ENCODE peak calls at places on chromosomes 5 and 9, in four cellular contexts. V is H9, S is IMR-90, R is H1. M is an unnamed sample.

GRCh38 chr5:176744584-176744965 is 65.8 kb upstream of the UNC5A start:
- DNase-seq in V (peak), S (no peak), R (no peak), M (peak)

GRCh38 chr5:159928122-159928960 is 12.1 kb downstream of the ADRA1B start:
- DNase-seq in S (peak), R (no peak), V (no peak), M (no peak)

GRCh38 chr5:135353952-135354721 is 44.9 kb downstream of the MACROH2A1 start:
- DNase-seq in V (no peak), S (peak), R (no peak), M (no peak)

GRCh38 chr9:98972641-98973545 is 29.2 kb downstream of the COL15A1 start:
- DNase-seq in S (no peak), R (no peak), V (no peak), M (no peak)

GRCh38 chr9:15144567-15145174 is 162.3 kb downstream of the TTC39B start:
- DNase-seq in S (no peak), V (no peak), R (no peak), M (no peak)

GRCh38 chr9:14715102-14715501 is 7.4 kb downstream of the CER1 start:
- DNase-seq in R (no peak), V (no peak), S (no peak), M (peak)

GRCh38 chr5:151284392-151284967 is 19.1 kb downstream of the SLC36A3 start:
- DNase-seq in V (peak), S (no peak), R (peak), M (peak)

GRCh38 chr9:114894801-114895433 is 35.5 kb downstream of the TNFSF8 start:
- DNase-seq in V (peak), S (peak), R (no peak), M (peak)

GRCh38 chr5:137051165-137051564 is 448.0 kb downstream of the SPOCK1 start:
- DNase-seq in V (no peak), S (peak), R (no peak), M (peak)

GRCh38 chr9:104992696-104993095 is 64.7 kb upstream of the ABCA1 start:
- DNase-seq in S (peak), V (no peak), R (no peak), M (peak)

GRCh38 chr5:179232091-179232490 is 113.2 kb downstream of the ADAMTS2 start:
- DNase-seq in V (peak), R (no peak), S (no peak), M (no peak)

GRCh38 chr9:89923961-89924504 is 319.2 kb downstream of the GADD45G start:
- DNase-seq in R (no peak), V (no peak), S (no peak), M (peak)

GRCh38 chr9:17005085-17005484 is 129.8 kb upstream of the CNTLN start:
- DNase-seq in S (peak), V (peak), R (no peak), M (peak)

GRCh38 chr5:76365558-76365957 is 37.5 kb upstream of the IQGAP2 start:
- DNase-seq in S (no peak), V (no peak), R (no peak), M (no peak)

GRCh38 chr5:136014049-136014516 is 14.7 kb upstream of the TGFBI start:
- DNase-seq in V (no peak), S (no peak), R (no peak), M (no peak)

DNA sequence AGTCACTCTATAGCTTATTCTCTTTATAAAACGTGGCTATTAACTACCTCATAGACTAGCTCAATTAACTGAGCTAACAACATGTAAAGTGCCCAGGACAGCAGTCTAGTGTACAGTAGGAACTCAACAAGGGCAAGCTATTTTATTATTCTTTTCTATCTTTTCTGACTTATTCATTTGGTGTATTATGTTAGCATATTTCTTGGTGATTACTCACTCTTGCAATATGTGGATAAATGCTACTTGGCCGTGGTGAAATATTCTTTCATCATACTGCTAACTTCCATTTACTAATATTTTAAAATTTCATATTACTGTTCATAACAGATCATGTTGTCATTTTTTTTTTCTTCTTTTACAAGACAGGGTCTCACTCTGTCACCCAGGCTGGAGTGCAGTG is 4.9 kb downstream of the SLC25A51 start:
- DNase-seq in V (no peak), R (no peak), S (peak), M (no peak)
- H3K4me2 ChIP-seq in V (no peak), R (no peak), S (peak), M (no peak)

DNA sequence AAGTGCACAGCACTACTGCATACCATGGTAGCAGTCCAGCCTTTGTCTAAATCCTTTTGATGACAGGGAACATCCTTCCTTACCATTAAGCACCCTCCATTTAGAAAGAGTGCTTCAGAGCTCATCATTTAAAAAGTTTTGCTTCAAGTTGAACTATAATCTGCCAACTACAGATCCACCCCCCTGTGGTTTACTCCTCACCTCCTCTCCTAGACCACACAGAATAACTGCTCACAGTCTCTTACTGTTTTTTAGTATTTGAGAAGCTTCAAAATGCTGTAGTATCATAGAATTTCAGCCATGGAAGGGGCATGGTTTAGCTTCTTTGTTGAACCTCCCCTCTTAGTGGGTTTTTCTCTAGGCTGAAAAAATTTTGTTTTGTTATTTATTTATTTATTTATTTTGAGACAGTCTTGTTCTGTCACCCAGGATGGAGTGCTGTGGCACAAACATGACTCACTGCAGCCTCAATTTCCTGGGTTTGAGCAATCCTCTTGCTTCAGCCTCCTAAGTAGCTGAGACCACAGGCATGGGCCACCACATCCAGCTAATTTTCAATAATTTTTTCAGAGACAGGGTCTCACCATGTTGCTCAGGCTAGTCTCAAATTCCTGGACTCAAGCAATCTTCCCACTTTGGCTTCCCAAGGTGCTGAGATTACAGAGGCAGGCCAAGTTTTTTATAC is 384.3 kb upstream of the RFX3 start:
- DNase-seq in R (no peak), S (no peak), V (no peak), M (no peak)
- H2AK5ac ChIP-seq in R (no peak), S (no peak), V (no peak), M (no peak)

DNA sequence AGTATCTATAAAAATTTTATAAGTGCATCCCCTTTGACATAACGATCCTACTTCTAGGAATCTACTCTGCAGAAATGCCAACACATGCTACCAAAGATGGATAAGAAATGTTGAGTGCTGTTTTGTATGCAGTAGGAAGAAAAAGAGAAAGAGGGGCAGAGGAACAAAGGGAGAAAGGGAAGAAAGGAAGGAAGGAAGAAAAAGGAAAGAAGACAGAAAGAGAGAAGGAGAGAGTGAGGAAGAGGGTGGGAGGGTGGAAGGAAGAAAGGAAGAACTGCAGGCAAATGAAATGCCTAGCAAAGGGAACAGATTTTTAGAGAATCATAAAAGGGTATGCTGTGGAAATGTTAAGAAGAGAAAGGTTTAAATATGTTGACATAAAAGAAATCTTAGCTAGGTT is 48.5 kb upstream of the ALDOB start:
- DNase-seq in S (no peak), V (no peak), R (no peak), M (no peak)
- H3K56ac ChIP-seq in S (no peak), V (no peak), R (no peak), M (no peak)

DNA sequence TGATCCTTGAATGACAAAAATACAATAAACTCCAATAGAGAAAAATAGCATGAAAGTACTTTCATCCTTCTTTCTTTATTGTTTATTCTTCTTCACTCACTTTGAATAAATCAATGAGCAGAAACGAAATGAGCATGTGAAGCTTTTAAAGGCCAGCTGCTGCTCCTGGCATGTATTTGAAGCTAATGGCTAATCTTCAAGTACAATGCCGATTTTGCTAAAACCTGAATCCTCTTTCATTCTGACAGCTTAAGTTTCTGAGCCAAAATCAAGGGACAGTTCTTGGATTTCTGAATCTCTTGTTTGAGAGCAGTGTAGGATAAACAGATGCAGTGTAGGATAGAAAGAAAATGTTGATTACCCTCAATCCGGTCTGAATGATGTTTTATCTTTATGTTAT is 237.3 kb downstream of the CDH10 start:
- DNase-seq in S (no peak), R (no peak), V (no peak), M (no peak)
- H3K4me2 ChIP-seq in S (no peak), R (no peak), V (no peak), M (no peak)